ENCODE peak calls at places on chromosomes 1 and 21, in nine cellular contexts. K is endothelial cell; Z is AG09309; E is fibroblast of the aortic adventitia; M is left lung; A is A673; O is omental fat pad; T is heart left ventricle; N is CD4-positive, alpha-beta T cell. Q is an unnamed sample.

GRCh38 chr1:75969550-75969949 is 37.3 kb upstream of the ASB17 start:
- DNase-seq in K (no peak), Z (no peak), E (no peak), M (no peak), A (no peak), O (no peak), T (no peak), N (no peak), Q (no peak)

GRCh38 chr1:196951711-196952394 is 8.3 kb downstream of the CFHR2 start:
- DNase-seq in K (no peak), Z (no peak), E (peak; percentile 33), M (no peak), A (no peak), O (no peak), T (no peak), N (no peak), Q (no peak)

GRCh38 chr1:155591770-155592169 is 18.2 kb upstream of the MSTO1 start:
- DNase-seq in K (no peak), Z (peak; percentile 29), E (peak; percentile 84), M (no peak), A (peak; percentile 86), O (no peak), T (peak; percentile 28), N (no peak), Q (peak; percentile 67)

GRCh38 chr1:95085376-95085775 is 12.6 kb upstream of the ALG14 start:
- DNase-seq in K (no peak), Z (no peak), E (no peak), M (no peak), A (no peak), O (no peak), T (no peak), N (no peak), Q (no peak)

GRCh38 chr21:32887026-32887425 is 115.5 kb upstream of the PAXBP1 start:
- DNase-seq in K (no peak), Z (no peak), E (no peak), M (no peak), A (no peak), O (no peak), T (no peak), N (no peak), Q (no peak)

GRCh38 chr1:211356723-211357418 is 30.2 kb downstream of the TRAF5 start:
- DNase-seq in K (no peak), Z (peak; percentile 11), E (peak; percentile 73), M (no peak), A (peak; percentile 31), O (no peak), T (no peak), N (no peak), Q (no peak)

GRCh38 chr1:153246825-153247224 is 12.7 kb upstream of the LORICRIN start:
- DNase-seq in K (no peak), Z (no peak), E (no peak), M (no peak), A (no peak), O (no peak), T (no peak), N (no peak), Q (no peak)

GRCh38 chr1:43232482-43232881 is 37.3 kb upstream of the TMEM125 start:
- DNase-seq in K (no peak), Z (no peak), E (peak; percentile 44), M (no peak), A (no peak), O (no peak), T (no peak), N (no peak), Q (no peak)

GRCh38 chr1:20721117-20722061 is 3.6 kb upstream of the KIF17 start:
- DNase-seq in K (peak; percentile 3), Z (no peak), E (no peak), M (peak; percentile 25), A (no peak), O (no peak), T (no peak), N (no peak), Q (no peak)

GRCh38 chr21:18384771-18385170 is 18.8 kb downstream of the TMPRSS15 start:
- DNase-seq in K (no peak), Z (no peak), E (peak; percentile 2), M (no peak), A (peak; percentile 51), O (no peak), T (no peak), N (no peak), Q (no peak)

GRCh38 chr1:27689423-27690173 is 17.6 kb upstream of the IFI6 start:
- DNase-seq in K (no peak), Z (peak; percentile 23), E (peak; percentile 52), M (no peak), A (no peak), O (no peak), T (no peak), N (no peak), Q (peak; percentile 33)

GRCh38 chr1:207873055-207873890 is 37.7 kb downstream of the CD34 start:
- DNase-seq in K (no peak), Z (no peak), E (no peak), M (no peak), A (no peak), O (no peak), T (peak; percentile 15), N (peak; percentile 21), Q (peak; percentile 44)

GRCh38 chr1:18354657-18355056 is 126.1 kb upstream of the KLHDC7A start:
- DNase-seq in K (no peak), Z (no peak), E (no peak), M (no peak), A (peak; percentile 70), O (no peak), T (no peak), N (no peak), Q (no peak)

GRCh38 chr1:237383825-237384612 is 342.0 kb downstream of the RYR2 start:
- DNase-seq in K (no peak), Z (no peak), E (peak; percentile 1), M (no peak), A (no peak), O (no peak), T (no peak), N (no peak), Q (no peak)

GRCh38 chr1:155688318-155689121 is at the start of the genes DAP3 and YY1AP1:
- DNase-seq in K (peak; percentile 84), Z (peak; percentile 45), E (peak; percentile 85), M (peak; percentile 94), A (peak; percentile 95), O (peak; percentile 54), T (peak; percentile 95), N (peak; percentile 87), Q (peak; percentile 95)

GRCh38 chr1:60374537-60374936 is 301.0 kb upstream of the C1orf87 start:
- DNase-seq in K (no peak), Z (no peak), E (no peak), M (no peak), A (no peak), O (no peak), T (no peak), N (no peak), Q (no peak)

GRCh38 chr1:53683986-53684740 is 54.8 kb downstream of the GLIS1 start:
- DNase-seq in K (no peak), Z (no peak), E (no peak), M (no peak), A (peak; percentile 5), O (no peak), T (no peak), N (no peak), Q (no peak)
- TF ChIP-seq CTCF in K (no peak), Z (peak; percentile 13), E (peak; percentile 13), M (no peak), A (peak; percentile 36), O (no peak), T (no peak), N (no peak), Q (no peak)

GRCh38 chr1:179190861-179191260 is 38.6 kb downstream of the ABL2 start:
- DNase-seq in K (no peak), Z (no peak), E (peak; percentile 52), M (no peak), A (no peak), O (no peak), T (peak; percentile 50), N (no peak), Q (no peak)

GRCh38 chr1:179197690-179198297 is 31.7 kb downstream of the ABL2 start:
- DNase-seq in K (no peak), Z (no peak), E (no peak), M (peak; percentile 59), A (no peak), O (no peak), T (no peak), N (no peak), Q (no peak)

GRCh38 chr1:179195374-179195773 is 34.1 kb downstream of the ABL2 start:
- DNase-seq in K (no peak), Z (no peak), E (no peak), M (no peak), A (no peak), O (no peak), T (no peak), N (no peak), Q (no peak)

GRCh38 chr1:179194068-179194537 is 35.4 kb downstream of the ABL2 start:
- DNase-seq in K (no peak), Z (no peak), E (no peak), M (no peak), A (no peak), O (no peak), T (no peak), N (no peak), Q (no peak)
- TF ChIP-seq CTCF in K (peak; percentile 10), Z (no peak), E (no peak), M (no peak), A (no peak), O (no peak), T (no peak), N (peak; percentile 8), Q (no peak)

GRCh38 chr1:84429231-84429630 is 30.9 kb downstream of the DNASE2B start:
- DNase-seq in K (no peak), Z (no peak), E (no peak), M (no peak), A (no peak), O (no peak), T (no peak), N (no peak), Q (no peak)
- TF ChIP-seq CTCF in K (no peak), Z (no peak), E (no peak), M (no peak), A (no peak), O (no peak), T (no peak), N (no peak), Q (no peak)

GRCh38 chr1:218259800-218260199 is 25.3 kb upstream of the RRP15 start:
- DNase-seq in K (peak; percentile 18), Z (no peak), E (no peak), M (no peak), A (peak; percentile 50), O (no peak), T (no peak), N (no peak), Q (no peak)
- TF ChIP-seq CTCF in K (peak; percentile 57), Z (peak; percentile 17), E (no peak), M (no peak), A (peak; percentile 45), O (no peak), T (no peak), N (peak; percentile 26), Q (peak; percentile 27)

GRCh38 chr1:93179886-93180722 is at the start of gene TMED5:
- DNase-seq in K (peak; percentile 97), Z (peak; percentile 92), E (peak; percentile 98), M (peak; percentile 99), A (peak; percentile 99), O (peak; percentile 69), T (peak; percentile 98), N (peak; percentile 96), Q (peak; percentile 91)
- TF ChIP-seq CTCF in K (no peak), Z (peak; percentile 23), E (peak; percentile 47), M (no peak), A (peak; percentile 14), O (no peak), T (no peak), N (peak; percentile 14), Q (peak; percentile 10)

Q was measured in GM13976.